ENCODE peak calls at places on chromosome 22, in ten cellular contexts. O is endothelial cell of umbilical vein, Z is IMR-90, D is foreskin keratinocyte, R is neural progenitor cell, T is suprapubic skin, J is HepG2, Y is coronary artery, C is cardiac muscle cell, I is heart left ventricle. W is an unnamed sample.

GRCh38 chr22:23105919-23106853 is 35.6 kb downstream of the RSPH14 start:
- DNase-seq in O (no peak), Y (no peak), R (no peak), J (no peak), Z (no peak), I (no peak), T (no peak), D (no peak), C (no peak), W (no peak)

GRCh38 chr22:46974631-46975585 is 212.5 kb downstream of the TBC1D22A start:
- DNase-seq in D (no peak), Z (no peak), C (no peak), T (no peak), J (no peak), Y (peak; percentile 47), I (no peak), O (no peak), R (no peak), W (no peak)

GRCh38 chr22:47071078-47071811 is 308.8 kb downstream of the TBC1D22A start:
- DNase-seq in Z (no peak), R (no peak), D (no peak), J (no peak), T (no peak), I (no peak), C (no peak), Y (no peak), O (peak; percentile 12), W (no peak)

GRCh38 chr22:35299217-35299716 is 427 bp upstream of the TOM1 start:
- DNase-seq in C (no peak), D (no peak), R (no peak), T (no peak), Z (no peak), I (no peak), O (no peak), Y (no peak), J (no peak), W (peak; percentile 5)

GRCh38 chr22:43883012-43883661 is 8.7 kb downstream of the PNPLA5 start:
- DNase-seq in Y (no peak), I (no peak), Z (peak; percentile 81), T (no peak), D (peak; percentile 68), J (peak; percentile 77), R (peak; percentile 90), C (peak; percentile 90), O (peak; percentile 48), W (peak; percentile 55)

GRCh38 chr22:19110064-19110458 is 12.2 kb downstream of the DGCR2 start:
- DNase-seq in R (peak; percentile 53), O (no peak), T (no peak), Y (no peak), D (no peak), I (no peak), Z (no peak), C (no peak), J (no peak), W (no peak)

GRCh38 chr22:21443735-21444421 is 23.3 kb upstream of the TMEM191C start:
- DNase-seq in Y (peak; percentile 68), Z (no peak), R (peak; percentile 33), J (no peak), T (peak; percentile 49), D (no peak), C (no peak), O (no peak), I (peak; percentile 11), W (no peak)

GRCh38 chr22:45240810-45241631 is at the start of gene KIAA0930:
- DNase-seq in Z (peak; percentile 68), Y (peak; percentile 90), O (peak; percentile 50), T (peak; percentile 94), R (peak; percentile 93), C (peak; percentile 85), I (peak; percentile 84), J (peak; percentile 53), D (no peak), W (peak; percentile 80)

GRCh38 chr22:46586531-46587011 is 33.6 kb upstream of the GRAMD4 start:
- DNase-seq in O (no peak), I (peak; percentile 18), D (no peak), T (no peak), R (no peak), J (no peak), Y (no peak), Z (no peak), C (no peak), W (no peak)

GRCh38 chr22:24383061-24383460 is 44.3 kb upstream of the ADORA2A start:
- DNase-seq in J (no peak), R (no peak), D (peak; percentile 9), I (no peak), O (no peak), C (no peak), T (no peak), Z (no peak), Y (no peak), W (no peak)

GRCh38 chr22:28791124-28791523 is 9.2 kb downstream of the XBP1 start:
- DNase-seq in T (no peak), O (no peak), Z (no peak), J (no peak), C (no peak), D (no peak), I (no peak), R (no peak), Y (no peak), W (no peak)
- H3K27ac ChIP-seq in T (no peak overlapping the region), O (no peak overlapping the region), Z (no peak overlapping the region), J (no peak overlapping the region), C (peak overlapping the region; percentile 6), D (no peak overlapping the region), I (no peak overlapping the region), R (no peak overlapping the region), Y (no peak overlapping the region), W (peak overlapping the region; percentile 56)

DNA sequence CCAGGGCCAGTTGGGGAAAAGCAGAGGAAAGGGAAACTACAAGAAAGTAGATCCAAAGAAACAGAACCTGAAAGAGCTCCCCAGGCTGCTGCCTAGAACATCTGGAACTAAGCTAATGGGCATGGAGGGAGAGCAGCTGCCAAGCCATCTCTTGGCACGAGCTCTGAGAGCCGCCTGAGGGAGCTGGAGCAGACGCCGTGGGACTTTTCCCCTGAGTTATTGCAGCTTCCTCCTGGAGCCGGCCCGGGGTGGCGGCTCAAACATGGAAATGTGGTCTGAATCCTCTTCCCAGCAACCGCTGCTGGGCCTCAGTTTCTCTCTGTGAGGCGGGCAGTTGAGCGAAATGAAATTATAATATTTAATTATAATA is 41.8 kb downstream of the LIF start:
- DNase-seq in C (no peak), J (no peak), Y (no peak), Z (peak; percentile 84), R (no peak), I (no peak), D (no peak), O (no peak), T (peak; percentile 81), W (no peak)
- H3K27ac ChIP-seq in C (no peak overlapping the region), J (no peak overlapping the region), Y (peak overlapping the region; percentile 33), Z (peak overlapping the region; percentile 97), R (no peak overlapping the region), I (peak overlapping the region; percentile 58), D (peak overlapping the region; percentile 82), O (no peak overlapping the region), T (peak overlapping the region; percentile 75), W (peak overlapping the region; percentile 96)

GRCh38 chr22:38175206-38176118 is 6.2 kb downstream of the PLA2G6 start:
- DNase-seq in I (no peak), Z (no peak), Y (no peak), J (no peak), O (no peak), R (no peak), D (no peak), C (no peak), T (peak; percentile 62), W (no peak)

GRCh38 chr22:38180841-38181452 is 683 bp downstream of the PLA2G6 start:
- DNase-seq in R (no peak), Y (no peak), I (no peak), C (no peak), D (peak; percentile 66), O (peak; percentile 40), T (no peak), J (no peak), Z (no peak), W (no peak)

GRCh38 chr22:38177044-38177443 is 4.6 kb downstream of the PLA2G6 start:
- DNase-seq in J (no peak), Z (no peak), R (no peak), T (no peak), C (no peak), I (no peak), O (no peak), Y (peak; percentile 58), D (no peak), W (no peak)

GRCh38 chr22:38176170-38176741 is 5.4 kb downstream of the PLA2G6 start:
- DNase-seq in R (no peak), Z (peak; percentile 98), C (no peak), T (peak; percentile 90), J (no peak), I (peak; percentile 87), D (no peak), Y (peak; percentile 72), O (peak; percentile 99), W (no peak)

DNA sequence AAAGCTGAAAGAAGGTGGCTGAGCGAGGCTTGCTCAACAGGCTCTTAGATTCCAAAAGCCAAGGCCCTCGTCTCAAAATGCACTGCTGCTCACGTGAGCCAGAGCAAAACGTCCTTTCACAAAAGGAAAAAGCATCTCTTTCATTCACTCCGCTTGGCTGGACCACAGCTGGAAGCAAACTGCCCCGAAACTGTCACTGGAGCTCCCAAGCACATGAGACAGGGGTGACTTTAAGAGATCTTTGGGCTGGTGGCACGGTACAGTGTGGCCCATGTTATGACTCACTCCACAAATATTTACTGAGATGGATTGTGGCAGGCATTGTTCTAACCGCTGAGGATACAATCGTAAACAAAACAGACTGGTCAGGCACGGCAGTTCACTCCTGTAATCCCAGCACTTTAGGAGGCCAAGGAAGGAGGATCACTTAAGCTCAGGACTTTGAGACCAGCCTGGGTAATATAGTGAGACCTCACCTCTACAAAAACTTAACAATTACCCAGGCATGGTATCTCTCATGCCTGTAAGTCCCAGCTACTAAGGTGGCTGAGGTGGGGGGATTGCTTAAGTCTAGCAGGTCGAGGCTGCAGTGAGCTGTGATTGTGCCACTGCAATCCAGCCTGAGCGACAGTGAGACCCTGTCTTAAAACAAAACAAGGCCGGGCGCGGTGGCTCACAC is 3.6 kb downstream of the PLA2G6 start:
- DNase-seq in R (peak; percentile 67), I (no peak), O (peak; percentile 90), D (peak; percentile 70), Z (peak; percentile 89), J (peak; percentile 94), C (no peak), Y (peak; percentile 70), T (peak; percentile 81), W (no peak)
- H3K27ac ChIP-seq in R (peak overlapping the region; percentile 94), I (peak overlapping the region; percentile 65), O (peak overlapping the region; percentile 99), D (no peak overlapping the region), Z (peak overlapping the region; percentile 67), J (peak overlapping the region; percentile 79), C (peak overlapping the region; percentile 36), Y (peak overlapping the region; percentile 75), T (peak overlapping the region; percentile 82), W (peak overlapping the region; percentile 90)

DNA sequence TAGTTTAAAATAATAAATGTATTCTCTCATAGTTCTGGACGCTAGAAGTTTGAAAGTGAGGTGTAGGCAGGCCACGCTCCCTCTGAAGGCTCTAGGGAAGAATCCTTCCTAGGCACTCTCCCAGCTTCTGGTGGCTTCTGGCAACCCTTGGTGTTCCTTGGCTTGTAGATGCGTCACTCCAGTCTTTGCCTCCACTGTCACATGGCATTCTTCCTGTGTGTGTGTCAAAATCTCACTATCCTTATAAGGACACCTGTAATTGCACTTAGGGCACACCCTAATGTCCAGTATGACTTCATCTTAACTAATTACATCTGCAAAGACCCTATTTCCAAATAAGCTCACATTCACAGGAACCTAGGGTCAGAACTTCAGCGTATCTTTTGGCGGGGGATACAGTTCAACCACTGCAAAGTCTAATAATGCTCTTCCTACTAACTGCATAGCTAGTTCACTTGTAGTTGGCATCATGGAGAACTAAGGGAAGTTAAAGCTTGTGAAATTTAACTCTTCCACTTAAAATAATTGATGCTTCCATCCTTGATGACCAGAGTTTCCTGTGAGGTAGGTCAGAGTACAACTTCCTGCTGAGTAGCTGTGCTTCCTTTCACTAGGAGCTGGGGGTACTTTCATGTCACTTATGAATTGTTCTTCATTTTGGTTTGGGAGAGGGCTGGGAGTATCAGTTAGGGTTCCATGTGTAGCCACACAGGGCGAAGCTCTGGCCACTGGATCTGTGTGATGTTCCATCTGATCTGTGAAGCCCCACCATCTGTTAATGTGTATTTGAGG is 10.4 kb downstream of the YWHAH start:
- DNase-seq in Z (no peak), C (no peak), R (no peak), T (no peak), I (no peak), J (no peak), O (no peak), Y (no peak), D (no peak), W (no peak)
- H3K27ac ChIP-seq in Z (no peak overlapping the region), C (peak overlapping the region; percentile 36), R (peak overlapping the region; percentile 5), T (peak overlapping the region; percentile 70), I (peak overlapping the region; percentile 61), J (no peak overlapping the region), O (peak overlapping the region; percentile 47), Y (peak overlapping the region; percentile 91), D (no peak overlapping the region), W (no peak overlapping the region)